ENCODE peak calls at places on chromosome 2, in six cellular contexts. F is A549, R is IMR-90, X is fibroblast of the aortic adventitia, H is cardiac muscle cell, J is upper lobe of right lung. W is an unnamed sample.

GRCh38 chr2:216694201-216694825 is 1.0 kb downstream of the IGFBP5 start:
- DNase-seq in X (peak), J (peak), F (peak), H (peak), R (no peak), W (no peak)

GRCh38 chr2:160719116-160719515 is 225.5 kb upstream of the RBMS1 start:
- DNase-seq in H (no peak), J (no peak), X (no peak), F (no peak), R (peak), W (no peak)

GRCh38 chr2:101528501-101528900 is 53.6 kb upstream of the RFX8 start:
- DNase-seq in F (no peak), H (no peak), X (no peak), R (no peak), J (no peak), W (no peak)

GRCh38 chr2:183125659-183126341 is 1.6 kb downstream of the NUP35 start:
- DNase-seq in F (no peak), R (no peak), X (no peak), H (no peak), J (no peak), W (no peak)

GRCh38 chr2:147108553-147108952 is 736.3 kb upstream of the ACVR2A start:
- DNase-seq in J (no peak), H (no peak), R (no peak), X (peak), F (no peak), W (peak)

GRCh38 chr2:14423145-14423906 is 209.2 kb upstream of the LRATD1 start:
- DNase-seq in F (no peak), J (no peak), R (no peak), H (no peak), X (no peak), W (no peak)

GRCh38 chr2:109322111-109322510 is 193.1 kb downstream of the SH3RF3 start:
- DNase-seq in J (peak), X (peak), F (no peak), H (no peak), R (peak), W (no peak)

GRCh38 chr2:13230221-13230620 is 513.5 kb downstream of the TRIB2 start:
- DNase-seq in X (no peak), R (no peak), H (no peak), F (no peak), J (no peak), W (no peak)

GRCh38 chr2:154555700-154556099 is 142.8 kb upstream of the KCNJ3 start:
- DNase-seq in R (no peak), X (no peak), H (no peak), F (no peak), J (no peak), W (no peak)

GRCh38 chr2:134323777-134324176 is 69.9 kb downstream of the MGAT5 start:
- DNase-seq in X (no peak), J (no peak), H (no peak), F (no peak), R (no peak), W (no peak)

GRCh38 chr2:161373939-161374338 is 42.2 kb upstream of the TBR1 start:
- DNase-seq in F (no peak), X (peak), J (no peak), R (peak), H (no peak), W (no peak)

GRCh38 chr2:18123211-18123570 is 244.7 kb downstream of the KCNS3 start:
- DNase-seq in H (no peak), J (no peak), X (no peak), F (no peak), R (no peak), W (no peak)

GRCh38 chr2:175889557-175890355 is 112.3 kb downstream of the LNPK start:
- DNase-seq in J (no peak), F (no peak), H (no peak), R (no peak), X (no peak), W (no peak)

GRCh38 chr2:112182581-112183034 is 44.4 kb downstream of the FBLN7 start:
- DNase-seq in J (no peak), F (no peak), R (no peak), H (no peak), X (no peak), W (no peak)

GRCh38 chr2:55968931-55969330 is 45.3 kb upstream of the EFEMP1 start:
- DNase-seq in X (no peak), H (no peak), J (no peak), F (no peak), R (no peak), W (no peak)

GRCh38 chr2:2843969-2844548 is 513.0 kb upstream of the MYT1L start:
- DNase-seq in H (peak), F (no peak), J (no peak), X (no peak), R (no peak), W (no peak)

GRCh38 chr2:238380785-238381184 is 45.9 kb upstream of the ASB1 start:
- DNase-seq in H (no peak), X (peak), R (peak), F (no peak), J (no peak), W (no peak)

DNA sequence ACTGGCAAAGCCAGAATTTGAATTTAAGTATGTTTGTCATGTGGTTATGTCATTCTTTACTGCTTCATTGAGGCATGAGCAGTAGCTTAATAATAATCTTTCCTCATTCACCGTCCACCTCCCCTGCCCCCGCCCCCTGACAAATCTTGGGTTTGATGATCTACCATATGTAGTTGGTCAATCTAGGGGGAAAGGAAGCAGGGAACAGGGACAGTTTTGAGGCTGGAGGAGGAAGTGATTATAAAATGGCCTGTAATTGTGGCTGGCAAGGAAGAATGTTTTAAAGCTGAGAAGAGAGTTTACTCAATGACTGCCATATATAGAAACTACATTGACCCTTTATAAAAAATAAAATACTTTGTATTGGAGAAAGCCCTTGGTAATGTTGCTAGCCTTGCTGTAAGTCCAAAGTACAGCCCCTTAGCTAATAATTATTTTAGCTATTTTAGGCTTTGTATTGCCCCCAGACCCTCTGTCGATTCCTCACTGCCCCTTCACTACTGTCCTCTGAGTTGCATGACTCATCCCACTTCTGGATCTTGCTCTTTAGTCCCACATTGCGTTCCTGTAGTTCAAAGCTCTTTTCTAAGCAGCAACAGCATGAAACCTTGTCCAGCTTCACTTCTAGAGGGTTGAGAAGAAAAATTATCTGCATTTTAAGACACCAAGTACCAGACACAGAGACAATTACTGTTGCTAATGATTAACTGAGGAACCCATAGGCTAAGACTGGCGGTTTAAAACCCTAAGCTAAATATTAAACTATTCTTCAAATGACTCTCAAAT is 38.4 kb downstream of the PELI1 start:
- DNase-seq in J (no peak), X (no peak), H (no peak), R (no peak), F (peak), W (peak)
- H3K4me3 ChIP-seq in J (no peak), X (no peak), H (no peak), R (no peak), F (no peak), W (peak)

DNA sequence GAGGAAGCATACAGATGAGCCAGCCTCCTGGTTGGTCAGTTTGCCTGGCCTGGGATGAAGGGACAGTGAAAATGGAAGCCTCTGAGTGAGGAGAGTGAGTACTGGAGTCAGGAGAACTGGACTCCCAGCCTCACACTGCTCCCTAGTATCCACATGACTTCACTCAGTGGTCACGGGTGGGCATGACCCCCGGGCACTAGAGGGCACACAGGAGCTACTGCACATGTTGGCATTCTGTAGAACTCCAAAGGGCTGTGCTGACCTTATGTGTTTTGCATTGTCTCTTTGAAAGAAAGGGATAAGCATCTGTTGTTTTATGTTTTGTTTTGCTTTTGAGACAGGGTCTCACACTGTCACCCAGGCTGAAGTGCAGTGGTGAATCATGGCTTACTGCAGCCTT is 23.7 kb downstream of the NCAPH start:
- DNase-seq in F (no peak), R (no peak), X (no peak), J (no peak), H (no peak), W (no peak)
- TF ChIP-seq CTCF in F (peak), R (no peak), X (peak), J (peak), H (peak), W (peak)

GRCh38 chr2:70994445-70995226 is at the start of gene TEX261:
- DNase-seq in X (peak), R (peak), J (peak), H (peak), F (peak), W (no peak)

GRCh38 chr2:70991742-70992141 is 2.9 kb downstream of the TEX261 start:
- DNase-seq in F (no peak), J (peak), R (no peak), X (no peak), H (no peak), W (no peak)

GRCh38 chr2:70994055-70994444 is 623 bp downstream of the TEX261 start:
- DNase-seq in H (no peak), R (peak), X (peak), F (no peak), J (peak), W (no peak)

GRCh38 chr2:70993689-70993986 is 1.0 kb downstream of the TEX261 start:
- DNase-seq in R (no peak), X (no peak), H (no peak), J (no peak), F (no peak), W (no peak)

DNA sequence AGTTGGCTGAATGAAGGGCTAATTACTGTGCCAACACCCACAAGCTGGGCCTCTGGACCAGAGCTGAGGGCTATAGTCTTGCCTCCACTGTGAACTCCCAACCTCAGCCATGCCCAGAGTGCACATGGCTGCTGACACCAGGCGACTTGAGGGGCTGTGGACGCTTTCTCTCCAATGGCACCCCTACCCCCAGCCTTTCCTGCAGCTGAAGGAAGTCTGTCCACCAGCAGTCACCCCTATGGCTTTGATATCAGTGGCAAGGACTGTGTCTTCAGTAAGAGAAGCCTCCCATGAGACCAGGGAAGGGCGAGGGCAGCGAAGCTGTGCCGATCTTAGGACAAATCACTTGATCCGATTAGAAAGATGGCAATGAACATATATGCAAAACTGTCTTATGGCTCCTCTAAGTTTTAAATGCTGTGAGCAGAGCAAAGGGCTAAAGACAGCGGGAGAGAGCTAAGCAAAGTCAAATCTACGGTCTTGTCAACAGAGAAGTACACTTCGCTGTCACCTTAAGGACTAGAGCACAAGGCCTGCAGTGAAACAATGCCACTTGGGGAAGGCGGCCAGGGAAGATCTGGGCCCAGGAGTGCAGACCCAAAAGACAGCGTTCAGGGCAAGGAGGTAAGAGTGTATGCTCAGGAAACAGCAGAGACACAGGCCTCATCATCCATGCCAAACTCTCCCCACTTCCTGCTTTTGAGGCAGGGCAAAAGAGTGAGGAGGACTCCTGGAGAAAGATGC is 1.6 kb downstream of the TEX261 start:
- DNase-seq in X (no peak), R (no peak), H (no peak), J (peak), F (no peak), W (no peak)
- H3K4me3 ChIP-seq in X (peak), R (peak), H (no peak), J (peak), F (peak), W (peak)

GRCh38 chr2:206230060-206230890 is 44.2 kb upstream of the ZDBF2 start:
- DNase-seq in J (no peak), R (no peak), H (peak), X (peak), F (no peak), W (no peak)
- TF ChIP-seq CTCF in J (no peak), R (no peak), H (peak), X (peak), F (no peak), W (no peak)

GRCh38 chr2:174682578-174683391 is 81.5 kb downstream of the CHRNA1 start:
- DNase-seq in X (peak), R (peak), F (peak), J (peak), H (peak), W (no peak)

GRCh38 chr2:174688079-174688478 is 76.2 kb downstream of the CHRNA1 start:
- DNase-seq in F (no peak), J (no peak), X (peak), R (peak), H (no peak), W (no peak)

GRCh38 chr2:174683392-174683759 is 80.9 kb downstream of the CHRNA1 start:
- DNase-seq in R (peak), X (peak), F (peak), J (no peak), H (peak), W (no peak)

GRCh38 chr2:174690026-174690425 is 74.2 kb downstream of the CHRNA1 start:
- DNase-seq in H (no peak), R (no peak), F (no peak), J (no peak), X (no peak), W (no peak)

GRCh38 chr2:174686430-174686829 is 77.8 kb downstream of the CHRNA1 start:
- DNase-seq in F (no peak), R (no peak), J (no peak), X (no peak), H (no peak), W (no peak)
- H3K4me3 ChIP-seq in F (no peak), R (no peak), J (no peak), X (no peak), H (no peak), W (no peak)

W was measured in epithelial cell of proximal tubule.